ENCODE peak calls at places on chromosomes 7 and 10, in ten cellular contexts. S is sigmoid colon, M is HCT116, F is SK-N-SH, V is transverse colon, R is endothelial cell of umbilical vein, W is GM23338, Y is suprapubic skin, Z is spleen, T is Panc1. X is an unnamed sample. For H3K4me1, the result is how much of the 10 kb centered on the place peaks cover.

GRCh38 chr7:4792537-4793126 is 17.2 kb downstream of the AP5Z1 start:
- DNase-seq in M (no peak), R (peak), Z (peak), T (no peak), V (no peak), Y (no peak), W (peak), F (no peak), S (peak), X (no peak)

GRCh38 chr10:89078729-89079672 is 88.4 kb downstream of the FAS start:
- DNase-seq in F (peak), T (no peak), M (no peak), Z (no peak), S (no peak), Y (no peak), R (no peak), V (no peak), W (no peak), X (no peak)

GRCh38 chr10:90813592-90814365 is 44.1 kb downstream of the HTR7 start:
- DNase-seq in V (no peak), S (no peak), M (no peak), R (no peak), F (no peak), Z (no peak), T (no peak), Y (no peak), W (peak), X (peak)

GRCh38 chr7:109376576-109376975 is 806.9 kb downstream of the DNAJB9 start:
- DNase-seq in F (no peak), V (no peak), S (no peak), W (no peak), Z (no peak), R (no peak), M (no peak), Y (no peak), T (no peak), X (no peak)

GRCh38 chr7:1886361-1887064 is 216.4 kb downstream of the ELFN1 start:
- DNase-seq in T (no peak), Y (no peak), S (no peak), F (no peak), Z (no peak), M (no peak), W (no peak), R (no peak), V (no peak), X (no peak)

GRCh38 chr10:48698971-48699627 is 14.4 kb downstream of the WDFY4 start:
- DNase-seq in M (no peak), V (no peak), R (no peak), Y (no peak), S (no peak), W (no peak), F (no peak), T (no peak), Z (no peak), X (peak)

GRCh38 chr7:37225255-37226012 is 223.2 kb downstream of the ELMO1 start:
- DNase-seq in R (no peak), W (peak), S (no peak), V (no peak), Z (no peak), M (no peak), F (no peak), T (no peak), Y (no peak), X (no peak)

GRCh38 chr7:6640246-6640721 is 3.2 kb downstream of the ZNF316 start:
- DNase-seq in M (no peak), Z (no peak), V (no peak), W (peak), T (no peak), F (no peak), S (no peak), Y (peak), R (peak), X (no peak)

GRCh38 chr10:112957589-112958202 is 7.6 kb downstream of the TCF7L2 start:
- DNase-seq in T (no peak), R (no peak), W (no peak), V (no peak), Y (no peak), M (no peak), S (no peak), Z (no peak), F (no peak), X (no peak)

GRCh38 chr10:112467541-112468075 is 20.6 kb downstream of the VTI1A start:
- DNase-seq in S (no peak), V (no peak), M (no peak), Z (no peak), F (no peak), Y (no peak), R (no peak), W (no peak), T (no peak), X (no peak)

GRCh38 chr10:93993782-93994668 is at the start of gene PLCE1:
- DNase-seq in Y (no peak), S (peak), F (peak), W (peak), T (no peak), M (no peak), R (no peak), Z (peak), V (peak), X (no peak)

GRCh38 chr10:31368724-31369123 is 49.7 kb downstream of the ZEB1 start:
- DNase-seq in S (no peak), Z (no peak), R (no peak), T (no peak), M (no peak), Y (no peak), V (no peak), W (no peak), F (no peak), X (no peak)

GRCh38 chr7:130096243-130096827 is 26.0 kb downstream of the KLHDC10 start:
- DNase-seq in S (no peak), V (no peak), F (no peak), W (no peak), M (no peak), Z (no peak), T (no peak), Y (no peak), R (no peak), X (no peak)

GRCh38 chr10:123835575-123835974 is 56.0 kb downstream of the CPXM2 start:
- DNase-seq in F (no peak), M (no peak), W (no peak), T (no peak), S (no peak), Y (no peak), V (no peak), R (no peak), Z (no peak), X (peak)

GRCh38 chr10:123836418-123837145 is 55.0 kb downstream of the CPXM2 start:
- DNase-seq in F (no peak), T (no peak), Y (no peak), V (no peak), S (no peak), W (no peak), M (no peak), Z (no peak), R (no peak), X (peak)

GRCh38 chr10:123831259-123831658 is 60.3 kb downstream of the CPXM2 start:
- DNase-seq in F (no peak), M (no peak), R (no peak), S (no peak), T (no peak), Z (no peak), Y (no peak), V (no peak), W (no peak), X (no peak)

GRCh38 chr10:123837771-123838170 is 53.8 kb downstream of the CPXM2 start:
- DNase-seq in F (no peak), S (no peak), T (no peak), Z (no peak), M (no peak), Y (no peak), R (no peak), W (no peak), V (no peak), X (peak)

DNA sequence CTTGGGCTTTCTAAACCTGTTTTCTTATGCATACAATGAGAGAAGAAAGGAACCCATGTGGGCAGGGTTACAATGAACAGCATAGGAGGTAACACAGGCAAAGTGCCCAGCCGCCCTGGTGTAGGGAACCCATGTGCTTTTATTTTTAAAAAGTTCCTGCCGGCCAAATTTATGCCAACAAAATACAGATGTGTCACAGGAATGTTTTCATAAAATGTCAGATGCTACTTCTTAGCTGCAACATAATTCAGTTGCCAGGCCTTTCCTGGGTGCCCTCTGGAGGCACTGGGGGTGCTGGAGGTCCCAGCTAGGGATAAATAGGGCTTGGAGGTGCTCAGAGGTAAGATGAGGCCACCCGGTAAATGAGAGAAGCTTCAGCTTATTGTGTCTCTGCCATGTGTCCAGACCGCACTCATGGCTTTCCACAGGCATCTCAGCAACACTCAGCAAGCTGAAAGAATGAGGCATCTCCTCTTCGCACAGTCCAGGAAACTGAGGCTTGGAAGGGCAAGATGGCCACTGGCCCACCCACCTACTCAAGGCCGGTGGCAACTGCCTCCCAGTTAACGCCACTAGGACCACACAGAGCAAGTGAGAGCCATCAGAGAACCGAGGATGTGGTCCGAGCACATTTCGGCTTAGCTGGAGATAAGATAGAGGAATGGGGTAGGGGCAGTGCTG is 58.3 kb downstream of the CPXM2 start:
- DNase-seq in T (no peak), S (no peak), V (no peak), Z (no peak), W (no peak), F (no peak), M (no peak), Y (no peak), R (no peak), X (peak)
- H3K4me1 ChIP-seq in T (under half), S (half or more), V (under half), Z (under half), W (under half), F (under half), M (under half), Y (under half), R (under half), X (half or more)

GRCh38 chr7:70765651-70766050 is 366.3 kb upstream of the GALNT17 start:
- DNase-seq in T (no peak), M (no peak), R (no peak), W (no peak), F (no peak), Z (no peak), Y (no peak), S (no peak), V (no peak), X (no peak)
- TF ChIP-seq POLR2AphosphoS5 in T (no peak), M (no peak), R (no peak), W (no peak), F (no peak), Z (no peak), Y (no peak), S (no peak), V (no peak), X (no peak)

GRCh38 chr7:94130716-94131115 is 126.6 kb upstream of the BET1 start:
- DNase-seq in V (no peak), M (no peak), Z (no peak), S (no peak), T (no peak), R (no peak), W (no peak), F (no peak), Y (no peak), X (no peak)
- H3K4me1 ChIP-seq in V (under half), M (under half), Z (under half), S (under half), T (under half), R (under half), W (under half), F (under half), Y (under half), X (under half)

GRCh38 chr7:142657376-142657775 is 91.9 kb upstream of the PRSS1 start:
- DNase-seq in Z (no peak), M (no peak), T (no peak), R (no peak), F (no peak), V (no peak), W (no peak), S (no peak), Y (no peak), X (no peak)
- TF ChIP-seq POLR2AphosphoS5 in Z (no peak), M (no peak), T (no peak), R (no peak), F (no peak), V (no peak), W (no peak), S (no peak), Y (no peak), X (no peak)

DNA sequence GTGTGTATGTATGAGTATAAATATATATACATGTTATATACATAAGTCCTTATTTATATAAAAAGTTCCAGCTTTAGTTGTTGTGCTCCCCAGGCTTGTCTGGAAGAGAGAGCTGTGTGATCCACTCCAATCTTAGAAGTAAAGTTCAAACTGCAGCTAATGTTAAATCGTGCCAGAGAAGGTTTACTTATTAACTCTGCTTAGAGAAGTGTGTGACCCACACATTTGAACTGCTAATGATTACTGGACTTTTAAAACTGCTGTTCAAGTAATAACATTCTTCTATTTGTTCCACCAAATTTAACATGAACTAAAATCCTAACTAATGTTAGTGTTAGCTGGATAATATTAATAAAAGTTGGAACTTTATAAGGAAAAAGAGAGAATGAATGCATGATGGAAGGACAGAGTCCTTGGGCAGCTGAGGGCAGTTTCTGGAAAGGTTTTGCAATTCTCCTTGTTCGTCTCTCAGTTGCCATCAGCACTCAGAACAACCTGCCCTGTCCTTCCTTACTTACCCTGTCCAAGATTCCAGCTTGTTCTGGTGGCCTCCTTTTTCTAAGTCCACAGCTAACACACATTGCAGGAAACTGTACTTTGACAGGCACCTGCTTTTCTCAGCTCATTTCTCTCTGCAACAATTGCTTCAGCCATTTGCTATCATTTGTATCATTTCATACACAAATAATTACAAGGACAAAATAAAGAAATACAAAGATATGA is 162.6 kb downstream of the FAM107B start:
- DNase-seq in M (no peak), Y (no peak), R (no peak), W (no peak), F (no peak), V (no peak), S (no peak), Z (no peak), T (no peak), X (no peak)
- H3K4me1 ChIP-seq in M (under half), Y (under half), R (under half), W (under half), F (under half), V (under half), S (under half), Z (under half), T (under half), X (under half)

GRCh38 chr10:59138052-59138451 is 38.4 kb upstream of the PHYHIPL start:
- DNase-seq in Y (no peak), T (no peak), R (no peak), W (peak), V (no peak), Z (peak), S (no peak), M (no peak), F (no peak), X (no peak)

GRCh38 chr10:59148701-59149100 is 27.7 kb upstream of the PHYHIPL start:
- DNase-seq in Z (no peak), S (no peak), V (no peak), W (no peak), F (no peak), Y (no peak), T (no peak), M (no peak), R (no peak), X (no peak)

GRCh38 chr10:59143550-59143949 is 32.9 kb upstream of the PHYHIPL start:
- DNase-seq in S (no peak), T (no peak), Y (no peak), R (no peak), V (no peak), F (no peak), M (no peak), Z (no peak), W (no peak), X (no peak)
- TF ChIP-seq POLR2AphosphoS5 in S (no peak), T (no peak), Y (no peak), R (no peak), V (no peak), F (no peak), M (no peak), Z (no peak), W (no peak), X (no peak)

GRCh38 chr7:78523903-78524302 is 725.3 kb downstream of the PHTF2 start:
- DNase-seq in Z (no peak), V (no peak), Y (no peak), S (no peak), M (no peak), T (no peak), R (no peak), F (no peak), W (peak), X (no peak)
- H3K4me1 ChIP-seq in Z (under half), V (under half), Y (under half), S (under half), M (under half), T (under half), R (under half), F (under half), W (under half), X (under half)

DNA sequence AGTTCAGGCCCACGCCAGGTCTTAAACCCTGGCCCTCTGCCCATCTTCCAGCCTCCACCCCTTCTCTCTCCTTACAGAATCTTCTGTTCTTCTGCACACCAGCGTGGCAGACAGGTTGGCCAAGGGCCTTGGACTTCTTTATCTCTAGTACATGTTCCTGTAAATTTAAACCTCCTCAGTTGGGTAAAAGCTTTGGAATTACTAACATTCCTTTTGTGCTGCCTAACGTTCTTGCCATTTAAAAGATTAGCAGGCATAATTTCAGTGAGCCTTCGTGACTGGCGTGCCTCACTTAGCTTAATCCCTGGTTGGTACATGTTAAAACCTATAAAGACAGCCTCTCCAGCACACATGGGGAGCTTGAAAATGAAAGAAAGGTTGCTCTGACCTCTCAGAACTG is 192.2 kb downstream of the CUX1 start:
- DNase-seq in M (no peak), V (no peak), Y (no peak), Z (no peak), R (no peak), S (no peak), T (no peak), F (no peak), W (no peak), X (no peak)
- TF ChIP-seq POLR2AphosphoS5 in M (no peak), V (no peak), Y (no peak), Z (no peak), R (no peak), S (no peak), T (no peak), F (no peak), W (no peak), X (no peak)

DNA sequence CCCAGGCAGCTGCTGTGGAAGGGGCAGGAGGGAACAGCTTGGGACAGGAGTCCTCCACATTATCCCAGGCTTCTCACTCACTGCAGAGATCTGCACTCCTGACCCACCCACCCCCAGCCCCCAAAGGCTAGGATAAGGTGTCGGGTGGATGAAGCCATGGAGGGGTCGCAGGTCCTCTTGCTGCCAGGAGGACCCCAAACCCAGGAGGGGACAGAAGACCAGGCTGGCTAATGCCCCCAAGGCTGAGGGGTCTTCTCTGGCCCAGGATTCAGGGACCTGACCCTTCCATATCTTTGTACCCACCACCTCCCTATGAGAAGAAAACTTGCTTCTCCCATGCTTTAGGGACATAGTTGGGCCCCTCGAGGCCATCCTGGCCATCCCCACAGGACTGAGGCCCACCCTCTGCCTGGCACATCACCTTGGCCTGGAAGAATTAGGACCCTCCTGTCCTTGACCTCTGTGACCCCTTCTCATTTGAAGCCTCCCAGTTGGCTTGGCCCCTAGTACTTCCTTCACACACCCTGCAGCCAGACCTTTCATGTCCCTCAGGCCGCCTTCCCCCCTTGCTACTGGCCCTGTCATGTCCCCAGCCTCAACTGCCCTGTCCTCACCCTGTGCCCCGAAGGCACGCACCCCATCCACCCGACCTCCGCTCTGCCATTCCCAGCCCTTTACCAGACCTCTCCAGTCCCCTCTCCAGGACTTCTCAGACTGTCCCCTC is 21.6 kb downstream of the KCNH2 start:
- DNase-seq in W (no peak), V (no peak), M (no peak), T (no peak), R (no peak), S (no peak), Z (no peak), Y (no peak), F (no peak), X (no peak)
- H3K4me1 ChIP-seq in W (under half), V (under half), M (under half), T (under half), R (under half), S (half or more), Z (under half), Y (under half), F (under half), X (half or more)

X was measured in esophagus muscularis mucosa.